ENCODE peak calls at places on chromosome 2, in eight cellular contexts. D, A, F, N, B, L, T and E are unnamed samples.

GRCh38 chr2:151762694-151763093 is 28.4 kb upstream of the NEB start:
- DNase-seq in T (no peak), B (no peak), F (no peak), L (no peak), N (no peak), D (no peak), A (no peak), E (no peak)

GRCh38 chr2:102103992-102104871 is 38.3 kb upstream of the IL1R1 start:
- DNase-seq in D (peak), F (peak), A (no peak), B (peak), L (no peak), T (no peak), N (peak), E (peak)

GRCh38 chr2:96961551-96961950 is 24.8 kb downstream of the FAM178B start:
- DNase-seq in A (no peak), T (no peak), F (no peak), N (no peak), B (no peak), L (no peak), D (no peak), E (no peak)

GRCh38 chr2:194700116-194700515 is 956.9 kb upstream of the SLC39A10 start:
- DNase-seq in D (no peak), N (no peak), F (no peak), T (no peak), A (no peak), L (no peak), B (no peak), E (no peak)

GRCh38 chr2:130759906-130760753 is 4.8 kb downstream of the AMER3 start:
- DNase-seq in A (no peak), D (peak), B (no peak), N (no peak), T (no peak), F (no peak), L (no peak), E (no peak)

GRCh38 chr2:32863326-32863725 is 83.4 kb upstream of the LTBP1 start:
- DNase-seq in B (no peak), D (no peak), T (no peak), L (no peak), A (no peak), F (no peak), N (no peak), E (no peak)

GRCh38 chr2:69007169-69007568 is 5.8 kb upstream of the ANTXR1 start:
- DNase-seq in N (no peak), L (no peak), D (no peak), T (no peak), B (no peak), A (no peak), F (no peak), E (no peak)

GRCh38 chr2:40103163-40103562 is 324.1 kb upstream of the THUMPD2 start:
- DNase-seq in L (no peak), B (no peak), A (no peak), F (no peak), T (no peak), N (no peak), D (no peak), E (no peak)

GRCh38 chr2:7014201-7014640 is 97.0 kb downstream of the RNF144A start:
- DNase-seq in T (no peak), A (no peak), D (no peak), L (peak), B (no peak), F (no peak), N (peak), E (peak)

GRCh38 chr2:180191352-180192124 is 184.4 kb upstream of the CWC22 start:
- DNase-seq in F (no peak), T (no peak), A (no peak), D (no peak), L (no peak), N (no peak), B (peak), E (no peak)

GRCh38 chr2:17935242-17935885 is 56.9 kb downstream of the KCNS3 start:
- DNase-seq in N (no peak), D (no peak), A (no peak), B (no peak), T (no peak), F (no peak), L (no peak), E (no peak)

GRCh38 chr2:209619782-209620181 is 151.8 kb upstream of the UNC80 start:
- DNase-seq in D (no peak), B (no peak), T (no peak), F (no peak), A (peak), L (no peak), N (no peak), E (no peak)

DNA sequence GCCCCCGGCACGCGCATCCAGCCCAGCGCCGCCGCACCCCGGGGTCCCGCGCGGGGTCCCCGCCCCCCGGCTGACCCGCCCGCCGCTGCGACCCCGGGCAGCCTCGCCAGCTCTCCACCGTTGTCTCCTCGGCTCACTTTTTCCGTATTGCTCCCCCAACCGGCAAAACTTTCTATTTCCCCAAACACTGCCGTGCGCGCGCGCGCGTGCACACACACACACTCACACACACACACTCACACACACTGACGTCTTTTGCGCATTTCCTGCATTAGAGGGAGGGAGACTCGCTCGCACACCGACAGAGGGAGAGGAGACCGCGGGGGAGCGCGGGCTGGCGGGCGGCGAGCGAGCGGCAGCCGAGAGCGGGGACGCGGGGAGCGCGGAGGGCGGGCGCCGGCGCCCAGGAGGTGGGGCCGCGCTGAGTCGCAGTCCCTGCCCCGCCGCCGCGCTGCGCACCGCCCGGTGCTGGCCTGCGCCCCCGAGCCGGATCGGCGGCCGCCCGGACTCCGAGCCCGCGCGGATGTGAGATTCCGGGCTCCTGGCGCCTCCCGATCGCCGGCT is 542 bp upstream of the PRKCE start:
- DNase-seq in T (peak), A (peak), B (peak), F (peak), N (peak), D (peak), L (peak), E (peak)
- TF ChIP-seq CTCF in T (peak), A (peak), B (peak), F (peak), N (peak), D (no peak), L (peak), E (peak)

GRCh38 chr2:55268288-55268906 is 634 bp downstream of the MTIF2 start:
- DNase-seq in L (no peak), D (no peak), A (peak), T (no peak), N (no peak), B (no peak), F (no peak), E (no peak)
- TF ChIP-seq CTCF in L (no peak), D (no peak), A (no peak), T (no peak), N (no peak), B (no peak), F (no peak), E (no peak)

DNA sequence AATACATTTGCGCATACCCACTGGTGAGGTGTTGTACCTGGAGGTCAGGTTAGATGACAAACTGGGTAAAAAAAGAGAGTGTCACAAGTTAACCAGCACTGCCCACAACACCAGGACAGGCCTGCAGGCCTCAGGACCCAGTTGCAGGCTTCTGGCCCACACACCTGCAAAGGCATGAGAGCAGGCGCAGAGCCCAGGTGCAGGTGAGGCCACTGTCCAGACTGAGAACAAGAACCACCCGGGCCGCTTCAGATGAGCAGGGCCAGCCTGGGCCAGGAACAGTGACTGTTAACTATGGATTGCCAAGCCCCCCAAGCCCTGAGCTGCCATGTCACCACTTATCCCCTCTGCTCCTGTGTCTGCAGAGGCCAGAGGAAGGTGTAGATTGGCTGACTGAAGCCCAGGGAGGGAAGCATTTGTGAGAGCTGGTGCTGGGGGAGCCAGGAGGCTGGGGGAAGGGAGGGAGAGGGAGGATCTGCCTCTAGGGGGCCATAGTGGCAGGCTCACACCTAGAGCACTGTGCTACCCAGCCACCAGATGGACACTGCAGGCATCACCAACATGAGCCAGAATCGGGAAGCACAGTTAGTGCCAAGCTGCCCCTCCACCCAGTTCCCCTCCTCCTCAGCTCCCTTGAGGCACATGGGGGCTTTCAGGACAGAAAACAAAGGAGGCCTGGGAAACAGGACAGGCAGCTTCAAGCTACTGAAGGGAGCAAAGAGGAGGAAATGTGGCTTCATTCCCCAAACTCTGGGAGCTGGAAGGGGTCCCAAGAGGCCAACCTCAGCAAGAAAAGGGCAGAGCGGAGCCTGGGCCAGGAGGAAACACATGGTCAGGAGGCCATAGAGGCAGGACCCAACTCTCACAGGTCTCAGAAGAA is 35.4 kb downstream of the SFXN5 start:
- DNase-seq in L (peak), B (no peak), D (no peak), T (no peak), N (no peak), A (no peak), F (no peak), E (no peak)
- TF ChIP-seq CTCF in L (peak), B (no peak), D (no peak), T (no peak), N (no peak), A (no peak), F (no peak), E (peak)

GRCh38 chr2:178526256-178526655 is 46.0 kb downstream of the PLEKHA3 start:
- DNase-seq in B (no peak), F (no peak), N (no peak), L (no peak), A (no peak), D (no peak), T (no peak), E (no peak)
- TF ChIP-seq CTCF in B (no peak), F (no peak), N (no peak), L (no peak), A (no peak), D (no peak), T (no peak), E (no peak)

GRCh38 chr2:240123821-240124650 is 12.1 kb downstream of the COPS9 start:
- DNase-seq in D (no peak), T (no peak), A (no peak), N (no peak), F (peak), L (peak), B (peak), E (no peak)
- TF ChIP-seq CTCF in D (no peak), T (no peak), A (no peak), N (no peak), F (no peak), L (no peak), B (no peak), E (no peak)